ENCODE peak calls at places on chromosomes 12 and 14, in seven cellular contexts. O, G, U, M, W, H and P are unnamed samples.

GRCh38 chr14:89477391-89477790 is 60.4 kb upstream of the FOXN3 start:
- DNase-seq in W (no peak), M (no peak), O (no peak), G (no peak), U (peak; percentile 23), H (no peak), P (peak; percentile 27)

GRCh38 chr14:54893151-54893760 is 9.4 kb downstream of the GCH1 start:
- DNase-seq in H (peak; percentile 71), U (no peak), O (no peak), W (peak; percentile 55), M (no peak), G (no peak), P (peak; percentile 74)

GRCh38 chr12:131692431-131692830 is 18.5 kb upstream of the SFSWAP start:
- DNase-seq in U (no peak), H (no peak), G (peak; percentile 28), M (no peak), O (no peak), W (no peak), P (no peak)

GRCh38 chr12:1810201-1810930 is 10.0 kb upstream of the LRTM2 start:
- DNase-seq in M (no peak), O (no peak), H (no peak), G (no peak), W (peak; percentile 66), U (no peak), P (no peak)

GRCh38 chr14:58258156-58258555 is 13.5 kb downstream of the PSMA3 start:
- DNase-seq in H (no peak), U (no peak), M (no peak), G (no peak), O (no peak), W (no peak), P (no peak)

GRCh38 chr12:103241184-103241583 is 254.6 kb downstream of the C12orf42 start:
- DNase-seq in O (no peak), U (no peak), M (no peak), W (no peak), G (no peak), H (no peak), P (no peak)

GRCh38 chr14:74571441-74571841 is 40.6 kb downstream of the LTBP2 start:
- DNase-seq in O (no peak), M (no peak), W (peak; percentile 71), U (no peak), H (no peak), G (no peak), P (no peak)

GRCh38 chr12:21828779-21829178 is 54.3 kb upstream of the KCNJ8 start:
- DNase-seq in H (no peak), G (peak; percentile 73), O (no peak), W (no peak), M (no peak), U (peak; percentile 10), P (peak; percentile 26)

GRCh38 chr12:108175310-108175709 is 46.2 kb downstream of the WSCD2 start:
- DNase-seq in H (no peak), W (no peak), M (no peak), U (no peak), G (no peak), O (no peak), P (no peak)

GRCh38 chr14:22821193-22822016 is 6.2 kb upstream of the SLC7A7 start:
- DNase-seq in W (no peak), O (no peak), G (no peak), M (no peak), U (no peak), H (peak; percentile 42), P (no peak)

GRCh38 chr12:110316861-110317260 is 35.8 kb downstream of the ATP2A2 start:
- DNase-seq in M (no peak), U (no peak), H (peak; percentile 77), G (no peak), W (peak; percentile 89), O (no peak), P (peak; percentile 87)

DNA sequence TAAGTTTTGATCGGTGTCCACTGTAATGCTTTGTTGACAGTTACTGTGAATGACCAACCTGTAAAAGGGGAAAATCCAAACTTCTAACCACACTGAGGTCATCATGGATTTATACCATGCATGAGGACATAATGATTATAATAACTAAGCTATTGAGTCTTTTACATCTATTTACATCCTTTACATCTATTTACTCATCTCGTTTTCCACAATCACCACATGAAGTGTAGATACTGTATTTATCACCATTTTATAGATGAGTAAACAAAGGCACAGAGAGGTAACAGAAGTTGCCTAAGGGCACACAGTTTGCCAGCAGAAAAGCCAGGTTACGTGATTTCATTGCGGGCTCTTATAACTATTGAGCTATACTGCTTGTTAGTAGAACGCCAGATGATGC is 27.9 kb upstream of the EID3 start:
- DNase-seq in H (no peak), G (no peak), U (no peak), W (no peak), M (no peak), O (no peak), P (no peak)
- H3K4me3 ChIP-seq in H (no peak overlapping the region), G (no peak overlapping the region), U (no peak overlapping the region), W (no peak overlapping the region), M (no peak overlapping the region), O (no peak overlapping the region), P (no peak overlapping the region)

DNA sequence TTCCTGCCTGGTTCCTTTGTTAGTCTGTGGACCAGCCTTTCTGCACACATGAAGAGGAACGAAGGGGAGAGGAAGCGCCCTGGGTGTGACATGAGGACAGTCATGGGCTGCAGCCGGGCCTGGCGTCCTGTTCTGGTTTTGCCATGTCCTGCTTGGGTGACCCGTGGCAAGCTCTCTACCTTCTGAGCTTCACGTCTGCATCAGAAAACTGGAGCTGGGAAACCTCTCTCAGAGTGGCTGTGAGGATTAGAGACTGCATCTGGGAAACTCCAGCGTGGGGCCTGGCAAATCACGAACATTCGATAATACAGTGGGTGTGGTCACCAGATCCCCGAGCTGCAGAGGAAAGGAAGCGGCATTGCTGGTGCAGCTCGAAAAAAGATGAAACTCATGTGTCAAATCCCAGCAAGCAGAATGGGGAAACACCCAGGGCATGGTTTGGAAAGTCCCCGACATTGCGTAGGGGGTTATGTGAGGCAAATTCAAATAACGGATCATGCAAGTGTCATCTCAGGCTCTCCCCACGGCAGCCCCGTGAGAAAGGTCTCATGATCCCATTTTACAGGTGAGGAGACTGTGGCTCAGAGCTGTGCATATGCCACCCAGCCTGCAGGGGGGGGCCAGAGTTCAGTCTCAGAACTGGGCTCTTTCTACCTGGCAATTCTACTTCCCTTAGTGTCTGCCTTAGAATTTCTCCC is 98.2 kb upstream of the VRK1 start:
- DNase-seq in W (no peak), M (no peak), U (no peak), H (no peak), G (no peak), O (no peak), P (no peak)
- TF ChIP-seq CTCF in W (no peak), M (no peak), U (no peak), H (no peak), G (no peak), O (no peak), P (no peak)

DNA sequence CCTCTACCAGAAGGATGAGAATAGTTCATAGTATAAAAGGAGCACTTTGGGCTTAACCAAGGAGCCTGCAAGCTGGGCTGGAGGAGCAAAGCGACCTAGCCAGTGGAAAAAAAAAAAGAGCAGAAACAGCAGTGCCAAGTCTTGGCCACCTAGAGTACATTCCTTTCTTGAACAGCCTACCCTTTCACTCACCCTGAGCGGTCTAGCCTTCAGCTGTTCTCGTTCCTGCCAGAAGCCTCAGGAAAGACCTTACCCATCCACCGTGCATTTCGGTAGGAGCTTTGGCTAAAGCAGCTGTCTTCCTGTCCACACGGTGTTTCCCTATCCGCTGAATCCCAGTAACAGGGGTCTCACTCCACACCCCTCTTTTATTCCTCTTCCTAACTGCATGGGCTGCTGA is 88.7 kb upstream of the METAP2 start:
- DNase-seq in G (no peak), W (peak; percentile 48), O (no peak), H (peak; percentile 54), M (no peak), U (no peak), P (peak; percentile 78)
- H3K4me3 ChIP-seq in G (no peak overlapping the region), W (peak overlapping the region; percentile 59), O (peak overlapping the region; percentile 44), H (peak overlapping the region; percentile 20), M (no peak overlapping the region), U (peak overlapping the region; percentile 4), P (peak overlapping the region; percentile 68)

DNA sequence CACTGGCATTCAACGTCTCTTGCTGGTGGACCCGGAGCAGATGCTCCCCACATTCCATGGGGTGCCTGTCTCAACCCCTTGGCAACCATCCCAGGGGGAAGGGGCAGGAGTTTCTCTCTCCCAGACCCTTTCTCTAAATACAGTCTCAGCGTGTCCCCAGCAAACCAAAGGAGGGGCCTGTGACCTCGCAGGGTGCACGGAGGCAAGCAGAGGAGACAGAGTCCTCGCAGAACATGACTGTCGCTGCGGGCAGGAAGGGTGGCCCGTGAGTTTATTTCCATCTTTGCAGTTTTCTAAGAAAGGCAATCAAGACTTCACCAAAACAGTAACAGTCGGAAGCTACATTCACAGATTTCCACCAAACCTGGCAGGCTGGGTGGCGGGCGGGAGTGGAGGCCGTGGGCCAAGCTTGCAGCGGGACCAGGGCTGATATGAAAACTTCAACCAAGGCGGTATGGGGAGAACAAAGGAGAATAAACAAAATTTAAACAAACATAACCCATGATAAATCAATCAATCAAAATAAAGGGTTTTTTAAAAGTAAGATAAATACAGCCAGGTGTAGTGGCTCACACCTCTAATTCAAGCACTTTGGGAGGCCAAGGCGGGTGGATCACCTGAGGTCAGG is 18.6 kb downstream of the BRF1 start:
- DNase-seq in H (no peak), M (no peak), W (no peak), G (no peak), O (no peak), U (no peak), P (no peak)
- TF ChIP-seq CTCF in H (no peak), M (no peak), W (no peak), G (no peak), O (no peak), U (no peak), P (no peak)

GRCh38 chr14:103879570-103880333 is 32.4 kb upstream of the PPP1R13B start:
- DNase-seq in U (peak; percentile 84), W (peak; percentile 41), O (no peak), H (no peak), G (peak; percentile 93), M (no peak), P (no peak)
- H3K4me3 ChIP-seq in U (peak overlapping the region; percentile 23), W (peak overlapping the region; percentile 25), O (no peak overlapping the region), H (no peak overlapping the region), G (peak overlapping the region; percentile 31), M (peak overlapping the region; percentile 30), P (peak overlapping the region; percentile 35)

DNA sequence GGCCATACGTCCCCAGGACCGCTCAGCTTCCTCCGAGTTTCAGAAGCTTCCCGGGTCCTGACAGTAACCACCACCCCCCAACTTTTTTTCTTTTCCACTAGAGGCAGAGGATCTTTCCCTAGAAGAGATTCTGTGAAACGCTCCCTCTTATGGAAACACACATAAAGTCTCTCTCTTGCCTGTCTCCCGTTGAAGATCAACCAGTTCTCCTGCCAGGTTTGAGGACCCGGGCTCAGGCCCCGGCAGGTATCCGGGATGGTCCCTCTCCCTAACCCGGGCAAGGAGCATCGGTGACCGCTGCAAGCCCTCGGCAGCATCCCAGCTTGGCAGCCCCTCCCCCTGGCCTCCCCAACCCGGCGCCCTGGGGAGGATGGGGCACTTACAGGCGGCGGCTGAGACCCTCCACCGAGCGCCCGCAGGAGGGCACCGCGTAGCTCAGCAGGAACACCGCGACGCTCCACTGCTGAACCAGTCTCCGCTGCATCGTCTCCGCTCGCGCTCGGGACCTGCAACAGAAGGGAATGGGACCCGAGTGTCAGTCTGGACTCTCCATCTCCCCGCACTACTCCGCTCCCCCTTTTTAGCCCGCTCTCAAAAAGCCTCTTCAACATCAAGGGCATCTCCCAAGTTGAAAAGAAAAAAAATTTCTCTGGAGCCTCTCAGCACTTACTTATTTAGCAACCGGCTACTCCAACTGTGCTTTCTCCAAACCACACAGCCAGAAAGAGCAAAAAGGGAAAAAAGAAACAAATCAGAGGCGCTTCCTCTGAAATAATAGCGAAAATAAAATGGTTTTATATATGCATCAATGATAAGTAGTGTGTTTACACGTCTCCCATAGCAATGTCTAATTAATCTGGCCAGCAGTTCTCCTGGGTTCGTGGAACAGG is 3.3 kb downstream of the PTHLH start:
- DNase-seq in G (no peak), O (no peak), U (no peak), W (peak; percentile 49), H (peak; percentile 28), M (no peak), P (peak; percentile 55)
- TF ChIP-seq CTCF in G (no peak), O (no peak), U (no peak), W (peak; percentile 26), H (peak; percentile 22), M (no peak), P (peak; percentile 35)